ENCODE peak calls at places on chromosomes 5 and 9, in ten cellular contexts. M is fibroblast of the aortic adventitia; R is stomach; X is CD8-positive, alpha-beta T cell; T is GM06990; H is HFFc6; Z is BJ; J is fibroblast of lung; E is psoas muscle; S is tibial nerve. F is an unnamed sample.

GRCh38 chr5:96283589-96283988 is 149.5 kb downstream of the PCSK1 start:
- DNase-seq in R (no peak), E (no peak), S (no peak), J (peak), H (no peak), Z (no peak), X (no peak), M (no peak), T (no peak), F (no peak)

GRCh38 chr9:5784526-5785315 is 48.2 kb downstream of the ERMP1 start:
- DNase-seq in Z (no peak), R (no peak), H (peak), T (no peak), J (peak), S (no peak), M (no peak), E (no peak), X (no peak), F (no peak)

GRCh38 chr9:131704195-131704983 is 35.5 kb downstream of the RAPGEF1 start:
- DNase-seq in E (no peak), T (no peak), H (no peak), R (no peak), S (no peak), X (no peak), M (no peak), J (no peak), Z (no peak), F (no peak)

GRCh38 chr5:143673676-143674468 is 138.1 kb upstream of the HMHB1 start:
- DNase-seq in H (no peak), X (no peak), M (no peak), Z (no peak), J (no peak), T (no peak), S (no peak), E (no peak), R (peak), F (no peak)

GRCh38 chr9:36191290-36191645 is 547 bp downstream of the CLTA start:
- DNase-seq in X (peak), Z (no peak), M (peak), E (peak), R (peak), S (no peak), T (no peak), J (peak), H (no peak), F (no peak)

GRCh38 chr9:124218438-124219289 is 39.1 kb upstream of the NEK6 start:
- DNase-seq in H (peak), Z (no peak), T (peak), S (no peak), X (peak), M (peak), J (peak), R (peak), E (peak), F (peak)

GRCh38 chr5:66669862-66670195 is 73.6 kb downstream of the MAST4 start:
- DNase-seq in T (no peak), E (no peak), S (no peak), M (no peak), R (no peak), Z (no peak), X (no peak), J (no peak), H (no peak), F (no peak)

GRCh38 chr5:174531782-174532191 is 192.6 kb upstream of the MSX2 start:
- DNase-seq in Z (no peak), T (no peak), J (no peak), H (no peak), R (no peak), S (no peak), E (no peak), M (no peak), X (no peak), F (no peak)

GRCh38 chr9:98099898-98100297 is 19.1 kb downstream of the TRIM14 start:
- DNase-seq in R (no peak), M (no peak), H (no peak), E (no peak), X (no peak), S (no peak), T (no peak), J (no peak), Z (no peak), F (no peak)

GRCh38 chr5:134902071-134902801 is 2.7 kb upstream of the PCBD2 start:
- DNase-seq in E (no peak), R (no peak), T (peak), S (no peak), M (peak), J (no peak), H (peak), X (no peak), Z (no peak), F (peak)

GRCh38 chr5:146283344-146283761 is 55.3 kb upstream of the POU4F3 start:
- DNase-seq in H (peak), J (peak), E (no peak), S (no peak), X (no peak), T (no peak), R (no peak), Z (peak), M (peak), F (peak)

GRCh38 chr5:172383231-172383802 is 71.0 kb downstream of the SH3PXD2B start:
- DNase-seq in J (peak), E (no peak), T (no peak), S (no peak), Z (no peak), X (no peak), M (peak), H (no peak), R (peak), F (peak)

DNA sequence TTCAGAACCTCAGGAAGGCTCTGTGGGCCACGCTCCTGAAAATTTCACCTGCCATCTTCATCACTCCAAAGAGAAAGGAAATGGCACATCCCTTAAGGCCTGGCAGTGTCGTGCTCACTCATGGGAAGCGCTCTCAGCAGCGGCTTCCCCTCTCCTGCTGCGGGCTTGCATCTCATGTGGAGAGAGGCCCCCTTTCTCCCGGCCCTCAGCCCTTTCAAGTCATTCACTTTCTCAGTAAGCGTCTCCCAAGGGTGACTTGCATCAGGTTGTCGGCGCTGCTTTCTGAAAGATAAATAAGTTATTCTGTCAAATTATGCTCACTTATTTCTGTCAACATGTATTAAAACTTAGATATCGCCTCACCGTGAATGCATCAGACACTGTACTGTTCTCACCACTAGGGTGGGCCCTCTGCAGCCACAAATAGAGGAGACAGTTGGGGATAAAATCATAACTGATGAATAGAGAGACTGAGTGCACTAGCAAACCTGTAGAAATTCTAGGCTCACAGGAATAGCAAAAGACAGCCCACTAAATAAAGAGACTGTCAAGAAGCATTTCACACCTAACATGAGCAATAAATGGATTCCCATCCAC is 174.6 kb downstream of the RFK start:
- DNase-seq in S (no peak), R (no peak), T (no peak), M (no peak), J (no peak), Z (no peak), H (no peak), E (no peak), X (no peak), F (peak)
- TF ChIP-seq CTCF in S (no peak), R (no peak), T (peak), M (peak), J (peak), Z (peak), H (peak), E (no peak), X (no peak), F (peak)

GRCh38 chr5:31492824-31493223 is 39.1 kb downstream of the DROSHA start:
- DNase-seq in X (no peak), R (no peak), J (peak), E (no peak), T (no peak), S (no peak), M (no peak), Z (no peak), H (no peak), F (no peak)

GRCh38 chr5:31481531-31481930 is 50.4 kb downstream of the DROSHA start:
- DNase-seq in Z (no peak), R (no peak), E (no peak), S (no peak), M (no peak), T (no peak), J (no peak), H (no peak), X (no peak), F (no peak)

GRCh38 chr5:31485376-31486207 is 46.3 kb downstream of the DROSHA start:
- DNase-seq in S (no peak), M (no peak), R (no peak), T (no peak), H (no peak), E (no peak), X (no peak), J (no peak), Z (no peak), F (no peak)

DNA sequence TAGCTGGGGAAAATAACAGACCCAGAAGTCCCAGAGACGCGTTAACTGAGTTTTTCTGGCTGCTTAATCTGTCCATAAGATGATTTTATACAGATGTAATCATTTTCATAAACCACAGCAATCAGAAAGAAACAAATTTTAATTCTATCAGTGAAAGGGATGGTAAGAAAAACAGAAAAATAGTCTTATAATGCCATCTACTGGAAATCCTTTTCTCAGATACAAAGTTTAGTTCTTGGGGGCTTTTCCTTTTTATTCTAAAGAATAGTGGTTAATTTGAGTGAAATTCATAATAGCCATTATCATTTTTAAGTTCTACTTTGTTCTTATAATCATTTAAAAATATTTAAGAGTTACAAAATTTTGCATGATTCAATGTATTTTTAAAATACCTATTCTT is 44.4 kb downstream of the DROSHA start:
- DNase-seq in S (no peak), R (no peak), X (no peak), M (no peak), H (no peak), J (peak), T (no peak), Z (no peak), E (no peak), F (no peak)
- TF ChIP-seq CTCF in S (no peak), R (no peak), X (no peak), M (no peak), H (peak), J (no peak), T (no peak), Z (no peak), E (no peak), F (no peak)

GRCh38 chr5:76209297-76209696 is 126.1 kb downstream of the SV2C start:
- DNase-seq in Z (no peak), S (no peak), X (no peak), J (no peak), R (no peak), T (no peak), M (no peak), E (no peak), H (no peak), F (no peak)
- TF ChIP-seq CTCF in Z (no peak), S (no peak), X (no peak), J (no peak), R (no peak), T (peak), M (no peak), E (no peak), H (no peak), F (no peak)

DNA sequence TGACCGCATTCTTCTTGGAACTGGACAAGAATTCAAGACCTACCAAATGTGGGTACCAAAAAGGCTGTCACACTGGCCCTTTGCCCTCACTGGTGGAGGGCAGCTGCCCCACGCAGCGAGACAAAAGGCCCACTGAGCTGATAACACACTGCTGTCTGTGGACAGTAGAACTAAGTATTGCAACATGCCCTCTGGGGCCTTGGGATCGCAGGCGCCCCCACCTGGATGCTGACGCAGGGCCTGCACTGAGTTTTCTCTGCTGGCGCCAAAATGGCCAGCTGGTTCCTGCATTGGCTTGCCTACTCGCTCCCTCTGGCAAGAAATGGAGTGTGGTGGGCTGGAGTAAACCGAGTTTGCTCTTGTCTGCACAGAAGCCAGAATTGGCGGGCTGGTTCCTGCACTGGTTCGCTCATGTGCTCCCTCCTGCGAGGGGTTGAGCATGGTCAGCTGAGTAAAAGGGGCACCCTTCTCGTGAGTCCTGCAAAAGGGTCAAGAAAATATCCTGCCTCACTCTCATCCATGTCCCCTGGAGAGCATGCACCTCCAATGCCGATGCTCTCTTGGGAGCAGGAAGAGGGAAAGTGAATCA is 55.7 kb downstream of the NXNL2 start:
- DNase-seq in J (no peak), Z (no peak), S (no peak), E (no peak), M (no peak), T (no peak), X (no peak), R (no peak), H (no peak), F (no peak)
- TF ChIP-seq CTCF in J (no peak), Z (peak), S (no peak), E (no peak), M (no peak), T (peak), X (no peak), R (no peak), H (peak), F (peak)

GRCh38 chr5:133754575-133755169 is 142.3 kb upstream of the FSTL4 start:
- DNase-seq in R (peak), S (no peak), T (no peak), M (peak), H (no peak), Z (no peak), X (no peak), E (no peak), J (peak), F (peak)
- TF ChIP-seq CTCF in R (peak), S (peak), T (peak), M (peak), H (peak), Z (peak), X (peak), E (peak), J (peak), F (peak)

DNA sequence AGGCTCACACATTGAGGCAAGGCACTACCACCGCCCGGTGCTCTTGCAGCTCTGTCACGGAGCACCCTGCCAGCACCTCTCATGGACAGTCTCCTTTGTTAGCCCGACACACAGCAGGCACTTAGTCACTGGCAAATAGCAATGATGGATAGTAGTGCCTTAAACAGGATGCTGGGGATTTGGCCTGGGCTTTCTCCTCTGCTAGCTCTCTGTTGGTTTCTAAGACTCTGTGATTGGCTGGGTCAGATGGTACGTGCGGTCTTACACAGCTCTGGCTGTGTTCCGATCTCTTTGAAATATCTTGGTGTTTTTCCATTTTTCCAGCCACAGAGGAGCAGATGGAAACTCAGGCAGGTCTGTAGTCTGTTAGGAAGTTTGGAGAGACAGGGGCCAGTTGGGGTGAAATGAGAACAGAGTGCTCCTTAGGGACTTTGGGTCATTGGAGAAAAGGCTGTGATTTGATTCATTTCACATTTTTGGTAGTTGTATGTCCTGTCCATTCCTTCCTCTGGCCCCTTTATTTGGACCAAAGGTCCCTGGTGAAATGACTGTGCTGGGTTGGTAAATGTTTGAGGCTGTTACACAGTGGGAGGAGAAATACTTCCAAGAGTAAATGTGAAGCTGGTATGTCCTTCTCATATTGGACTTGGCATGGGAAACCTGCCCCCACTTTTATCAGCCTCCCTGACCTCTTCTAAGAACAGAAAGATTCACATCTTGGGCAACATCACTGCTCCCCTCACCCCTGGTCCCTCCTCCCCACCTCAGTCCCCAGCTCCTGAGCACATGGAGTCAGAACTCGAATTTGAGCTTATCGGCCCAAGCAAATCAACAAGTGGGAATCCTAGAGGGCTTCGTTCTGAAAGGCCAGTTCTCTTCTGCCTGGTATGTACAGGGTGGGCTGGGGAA is 3.4 kb downstream of the SMIM3 start:
- DNase-seq in T (no peak), Z (peak), H (peak), J (peak), R (peak), M (peak), E (peak), X (no peak), S (peak), F (peak)
- TF ChIP-seq CTCF in T (no peak), Z (no peak), H (no peak), J (no peak), R (no peak), M (no peak), E (no peak), X (no peak), S (no peak), F (no peak)

GRCh38 chr5:84379749-84380148 is 4.9 kb downstream of the EDIL3 start:
- DNase-seq in M (peak), J (peak), X (no peak), R (no peak), H (no peak), E (no peak), Z (no peak), T (no peak), S (no peak), F (peak)
- TF ChIP-seq CTCF in M (peak), J (peak), X (no peak), R (no peak), H (no peak), E (no peak), Z (no peak), T (no peak), S (no peak), F (peak)

GRCh38 chr5:64971990-64972389 is 203.3 kb downstream of the CWC27 start:
- DNase-seq in X (no peak), H (no peak), M (no peak), E (no peak), Z (no peak), S (no peak), J (no peak), R (no peak), T (no peak), F (no peak)

GRCh38 chr5:64973226-64973625 is 204.5 kb downstream of the CWC27 start:
- DNase-seq in X (no peak), R (no peak), T (no peak), E (no peak), S (no peak), H (no peak), M (peak), Z (no peak), J (no peak), F (no peak)

GRCh38 chr5:64972591-64972990 is 203.9 kb downstream of the CWC27 start:
- DNase-seq in E (no peak), R (no peak), T (no peak), M (no peak), Z (no peak), H (no peak), S (no peak), X (no peak), J (no peak), F (peak)

GRCh38 chr5:64971538-64971937 is 202.8 kb downstream of the CWC27 start:
- DNase-seq in T (no peak), E (no peak), S (no peak), M (peak), H (peak), Z (no peak), R (no peak), X (no peak), J (peak), F (peak)
- TF ChIP-seq CTCF in T (no peak), E (no peak), S (no peak), M (peak), H (peak), Z (peak), R (no peak), X (no peak), J (no peak), F (peak)

GRCh38 chr5:153824909-153825308 is 213.8 kb downstream of the FAM114A2 start:
- DNase-seq in X (no peak), H (no peak), S (no peak), R (no peak), T (no peak), J (no peak), M (no peak), E (no peak), Z (no peak), F (no peak)

GRCh38 chr5:153831976-153832375 is 206.7 kb downstream of the FAM114A2 start:
- DNase-seq in E (no peak), J (peak), R (no peak), X (no peak), M (peak), T (no peak), Z (no peak), H (peak), S (no peak), F (peak)

GRCh38 chr5:153827407-153827806 is 211.3 kb downstream of the FAM114A2 start:
- DNase-seq in E (no peak), S (no peak), M (peak), J (no peak), H (no peak), X (no peak), R (no peak), Z (no peak), T (no peak), F (no peak)
- TF ChIP-seq CTCF in E (no peak), S (no peak), M (peak), J (peak), H (peak), X (no peak), R (no peak), Z (peak), T (peak), F (peak)

F was measured in brain microvascular endothelial cell.